ENCODE peak calls at places on chromosomes 3 and 15, in four cellular contexts. U is uterus, D is stomach, T is adrenal gland. G is an unnamed sample. For H3K4me1, the result is how much of the 10 kb centered on the place peaks cover.

GRCh38 chr15:97680606-97681220 is 279.8 kb upstream of the ARRDC4 start:
- DNase-seq in U (no peak), D (no peak), T (no peak), G (no peak)

GRCh38 chr15:74817370-74817737 is 4.7 kb downstream of the LMAN1L start:
- DNase-seq in U (no peak), D (no peak), T (peak), G (no peak)

GRCh38 chr3:53155763-53156162 is 5.2 kb upstream of the PRKCD start:
- DNase-seq in U (no peak), D (peak), T (peak), G (no peak)

GRCh38 chr3:55683666-55684270 is 196.7 kb upstream of the WNT5A start:
- DNase-seq in U (no peak), D (no peak), T (no peak), G (no peak)

GRCh38 chr3:127790009-127790533 is 32.2 kb downstream of the MGLL start:
- DNase-seq in U (no peak), D (no peak), T (no peak), G (no peak)

GRCh38 chr3:158160958-158161357 is 51.1 kb downstream of the RSRC1 start:
- DNase-seq in U (no peak), D (no peak), T (no peak), G (no peak)

GRCh38 chr3:192212335-192212734 is 515.0 kb downstream of the FGF12 start:
- DNase-seq in U (no peak), D (no peak), T (no peak), G (no peak)

GRCh38 chr3:72044231-72044935 is 259.4 kb upstream of the PROK2 start:
- DNase-seq in U (no peak), D (no peak), T (no peak), G (no peak)

GRCh38 chr15:38707802-38708671 is 143.4 kb upstream of the RASGRP1 start:
- DNase-seq in U (peak), D (peak), T (peak), G (no peak)

GRCh38 chr3:126033765-126034164 is 50.2 kb downstream of the SLC41A3 start:
- DNase-seq in U (no peak), D (peak), T (no peak), G (peak)

GRCh38 chr15:70491183-70491621 is 272.2 kb downstream of the UACA start:
- DNase-seq in U (no peak), D (no peak), T (no peak), G (no peak)

GRCh38 chr3:148269816-148270215 is 427.9 kb upstream of the AGTR1 start:
- DNase-seq in U (no peak), D (no peak), T (no peak), G (no peak)

GRCh38 chr15:66154581-66154980 is 99.0 kb downstream of the MEGF11 start:
- DNase-seq in U (no peak), D (no peak), T (no peak), G (no peak)
- H3K4me1 ChIP-seq in U (under half), D (under half), T (under half), G (under half)

DNA sequence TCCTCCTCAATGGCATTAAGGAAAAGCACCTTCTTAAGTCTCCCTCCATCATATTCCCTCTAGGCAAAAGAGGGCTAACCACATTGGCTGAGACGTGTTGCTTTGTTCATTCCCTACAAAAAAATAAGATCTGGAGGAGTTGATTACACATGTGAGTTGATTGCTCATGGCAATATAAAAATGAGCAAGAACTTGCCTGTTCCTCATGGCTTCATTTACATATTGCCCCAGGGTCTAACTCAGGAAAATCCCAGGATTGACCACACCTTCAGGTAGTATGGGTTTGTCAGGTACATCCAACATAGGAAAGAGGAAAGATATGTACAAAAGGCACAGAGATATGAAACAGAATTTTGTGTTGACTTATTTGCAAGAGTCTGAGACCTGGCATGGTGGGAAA is 35.5 kb downstream of the NFKBIZ start:
- DNase-seq in U (no peak), D (no peak), T (no peak), G (no peak)
- H3K27ac ChIP-seq in U (no peak), D (no peak), T (no peak), G (no peak)

GRCh38 chr3:4006288-4006687 is 207.1 kb downstream of the LRRN1 start:
- DNase-seq in U (no peak), D (no peak), T (no peak), G (no peak)
- TF ChIP-seq CTCF in U (no peak), D (no peak), T (no peak), G (no peak)

GRCh38 chr3:105828703-105829102 is 40.1 kb downstream of the CBLB start:
- DNase-seq in U (no peak), D (no peak), T (no peak), G (no peak)

GRCh38 chr3:105832618-105833017 is 36.2 kb downstream of the CBLB start:
- DNase-seq in U (no peak), D (no peak), T (no peak), G (no peak)

GRCh38 chr3:105829229-105829628 is 39.6 kb downstream of the CBLB start:
- DNase-seq in U (no peak), D (no peak), T (no peak), G (no peak)

GRCh38 chr3:105829879-105830622 is 38.8 kb downstream of the CBLB start:
- DNase-seq in U (no peak), D (no peak), T (no peak), G (no peak)

DNA sequence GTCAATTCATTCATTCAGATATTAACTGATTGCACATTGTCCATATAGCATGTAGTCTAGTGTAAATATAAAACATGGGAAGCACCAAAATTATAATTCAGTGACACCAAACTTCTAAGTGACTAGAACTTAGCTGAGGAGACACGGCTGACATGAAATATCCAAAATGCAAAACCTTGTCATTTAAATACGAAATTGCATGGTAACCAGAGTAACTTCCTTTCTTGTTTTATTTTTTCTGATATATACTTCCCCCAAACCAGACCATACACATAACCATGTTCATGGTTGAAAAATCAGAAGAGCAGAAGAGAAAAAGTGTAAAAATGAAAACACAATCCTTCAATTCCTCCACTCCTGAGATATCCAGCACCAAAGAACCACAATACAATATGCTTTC is 38.0 kb downstream of the CBLB start:
- DNase-seq in U (no peak), D (no peak), T (no peak), G (no peak)
- H3K4me1 ChIP-seq in U (under half), D (under half), T (under half), G (under half)

GRCh38 chr3:107238787-107239186 is 138.5 kb upstream of the CCDC54 start:
- DNase-seq in U (no peak), D (no peak), T (no peak), G (no peak)

GRCh38 chr3:107239703-107240102 is 137.5 kb upstream of the CCDC54 start:
- DNase-seq in U (no peak), D (no peak), T (no peak), G (no peak)

GRCh38 chr3:107235193-107235922 is 141.9 kb upstream of the CCDC54 start:
- DNase-seq in U (no peak), D (no peak), T (peak), G (no peak)

GRCh38 chr3:107235923-107236315 is 141.3 kb upstream of the CCDC54 start:
- DNase-seq in U (peak), D (no peak), T (peak), G (no peak)

GRCh38 chr3:107236661-107237375 is 140.4 kb upstream of the CCDC54 start:
- DNase-seq in U (no peak), D (no peak), T (no peak), G (no peak)
- H3K27ac ChIP-seq in U (peak), D (no peak), T (no peak), G (peak)